ENCODE peak calls at places on chromosomes 5 and 9, in six cellular contexts. N is neural progenitor cell, V is HCT116, F is SK-N-SH, J is GM23248, E is MM.1S. I is an unnamed sample.

GRCh38 chr9:92270511-92270910 is 23.0 kb downstream of the IARS1 start:
- DNase-seq in F (no peak), J (no peak), E (no peak), N (no peak), V (no peak), I (no peak)

GRCh38 chr9:115938479-115938878 is 215.1 kb upstream of the PAPPA start:
- DNase-seq in N (no peak), F (no peak), V (no peak), J (no peak), E (no peak), I (no peak)

GRCh38 chr9:109574061-109574882 is 76.2 kb upstream of the PTPN3 start:
- DNase-seq in V (peak), E (peak), F (peak), J (peak), N (peak), I (peak)

GRCh38 chr9:137350696-137351584 is 48.9 kb upstream of the NRARP start:
- DNase-seq in N (no peak), E (no peak), F (no peak), J (no peak), V (no peak), I (peak)

GRCh38 chr5:95317687-95318086 is 32.8 kb upstream of the MCTP1 start:
- DNase-seq in F (no peak), J (no peak), V (no peak), E (no peak), N (no peak), I (no peak)

GRCh38 chr9:13267743-13268142 is 11.7 kb downstream of the MPDZ start:
- DNase-seq in F (no peak), N (no peak), J (peak), E (no peak), V (no peak), I (peak)

GRCh38 chr5:102867999-102868662 is 113.0 kb downstream of the PAM start:
- DNase-seq in V (no peak), J (peak), N (no peak), E (no peak), F (no peak), I (no peak)

GRCh38 chr5:43839218-43839617 is 236.2 kb downstream of the NNT start:
- DNase-seq in F (no peak), N (no peak), E (no peak), V (no peak), J (peak), I (peak)

GRCh38 chr9:88237454-88238280 is 99.4 kb upstream of the SPATA31C2 start:
- DNase-seq in N (no peak), F (no peak), J (no peak), V (no peak), E (no peak), I (no peak)

GRCh38 chr5:104598285-104598684 is 1035.7 kb upstream of the NUDT12 start:
- DNase-seq in V (no peak), E (no peak), J (no peak), F (no peak), N (no peak), I (no peak)

GRCh38 chr5:112757468-112758208 is 20.0 kb downstream of the APC start:
- DNase-seq in N (peak), F (peak), V (peak), E (peak), J (peak), I (peak)

GRCh38 chr9:36192196-36192595 is 1.5 kb downstream of the CLTA start:
- DNase-seq in V (no peak), F (no peak), N (peak), E (no peak), J (peak), I (peak)

GRCh38 chr9:126722252-126722921 is 82.5 kb upstream of the ZBTB43 start:
- DNase-seq in E (peak), J (peak), F (peak), V (peak), N (peak), I (peak)

GRCh38 chr5:152688561-152689274 is 283.6 kb upstream of the NMUR2 start:
- DNase-seq in V (no peak), F (no peak), E (no peak), N (no peak), J (peak), I (peak)

GRCh38 chr5:93891491-93892480 is 150.4 kb upstream of the POU5F2 start:
- DNase-seq in N (peak), E (no peak), J (no peak), F (no peak), V (no peak), I (no peak)

GRCh38 chr5:64487283-64487682 is 18.5 kb upstream of the RGS7BP start:
- DNase-seq in V (no peak), J (no peak), E (no peak), F (no peak), N (no peak), I (peak)

GRCh38 chr5:142737169-142737568 is 33.0 kb upstream of the ARHGAP26 start:
- DNase-seq in E (no peak), J (no peak), F (no peak), N (no peak), V (no peak), I (no peak)

GRCh38 chr5:137395011-137395755 is 103.9 kb downstream of the SPOCK1 start:
- DNase-seq in J (peak), V (no peak), E (no peak), N (no peak), F (peak), I (peak)

GRCh38 chr5:132775439-132776076 is 1.5 kb downstream of the SEPTIN8 start:
- DNase-seq in V (no peak), J (peak), N (peak), F (no peak), E (no peak), I (no peak)

GRCh38 chr5:135895474-135896006 is at the start of gene IL9:
- DNase-seq in F (no peak), V (no peak), E (no peak), J (no peak), N (no peak), I (peak)

GRCh38 chr5:16550316-16550952 is 66.4 kb downstream of the RETREG1 start:
- DNase-seq in N (peak), V (peak), F (peak), J (peak), E (peak), I (peak)

GRCh38 chr5:115898656-115899055 is 56.9 kb downstream of the AP3S1 start:
- DNase-seq in V (no peak), J (no peak), N (no peak), E (no peak), F (no peak), I (peak)

GRCh38 chr5:76310208-76310607 is 92.9 kb upstream of the IQGAP2 start:
- DNase-seq in V (no peak), E (no peak), N (no peak), F (no peak), J (no peak), I (no peak)

GRCh38 chr5:145887976-145888574 is 15.3 kb upstream of the GRXCR2 start:
- DNase-seq in J (peak), F (peak), V (peak), N (peak), E (no peak), I (peak)

DNA sequence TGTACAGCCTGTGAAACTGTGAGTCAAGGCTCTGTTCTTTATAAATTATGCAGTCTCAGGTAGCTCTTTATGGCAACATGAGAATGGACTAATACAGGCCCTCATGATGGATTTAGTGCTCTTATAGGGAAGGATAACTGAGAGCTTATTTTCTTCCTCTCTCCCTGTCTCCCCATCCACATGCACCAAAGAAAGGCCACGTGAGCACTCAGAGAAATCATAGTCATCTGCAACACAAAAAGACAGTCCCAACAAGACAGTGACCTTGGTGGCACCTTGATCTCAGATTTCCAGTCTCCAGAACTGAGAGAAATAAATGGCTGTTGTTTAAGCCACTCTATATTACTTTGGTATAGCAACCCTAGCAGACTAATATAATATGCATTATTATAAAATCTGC is 2133.6 kb upstream of the ACO1 start:
- DNase-seq in J (no peak), E (no peak), F (no peak), V (no peak), N (no peak), I (no peak)
- H2AFZ ChIP-seq in J (no peak), E (no peak), F (no peak), V (no peak), N (no peak), I (no peak)

GRCh38 chr5:111107371-111107770 is 15.2 kb downstream of the WDR36 start:
- DNase-seq in F (no peak), J (no peak), E (no peak), N (no peak), V (no peak), I (no peak)
- TF ChIP-seq EZH2phosphoT487 in F (no peak), J (no peak), E (no peak), N (no peak), V (no peak), I (no peak)

DNA sequence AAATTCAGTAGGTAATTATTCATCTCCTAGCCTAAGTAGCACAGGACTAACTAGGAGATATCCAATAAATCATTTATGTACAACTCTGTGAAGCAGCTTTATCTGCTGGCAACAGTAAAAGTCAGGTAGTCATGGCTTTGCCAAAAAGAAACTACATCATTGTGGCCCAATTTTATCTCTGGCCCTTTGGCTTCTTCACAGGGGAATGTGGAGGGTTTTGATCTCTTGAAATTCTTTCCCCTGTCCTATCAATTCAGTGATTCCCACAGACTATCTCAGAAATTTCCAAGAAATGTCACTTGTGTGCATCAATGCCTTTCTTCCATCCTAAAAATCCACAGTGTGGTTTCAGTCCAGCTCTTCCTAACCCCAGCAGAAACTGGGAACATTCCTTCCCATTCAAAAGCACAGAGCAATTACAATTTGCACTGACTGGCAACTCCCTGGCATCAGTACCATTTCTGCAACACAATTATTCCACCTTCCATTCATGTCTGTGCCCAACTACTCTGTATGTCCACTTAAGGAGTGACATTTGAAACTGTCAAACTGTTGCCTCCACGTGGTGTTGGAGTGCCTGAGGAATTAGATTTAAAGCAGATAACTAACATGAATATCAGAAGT is 6.6 kb downstream of the CDC14B start:
- DNase-seq in N (no peak), V (no peak), E (no peak), J (no peak), F (no peak), I (no peak)
- H3K9ac ChIP-seq in N (no peak), V (no peak), E (no peak), J (peak), F (no peak), I (no peak)

DNA sequence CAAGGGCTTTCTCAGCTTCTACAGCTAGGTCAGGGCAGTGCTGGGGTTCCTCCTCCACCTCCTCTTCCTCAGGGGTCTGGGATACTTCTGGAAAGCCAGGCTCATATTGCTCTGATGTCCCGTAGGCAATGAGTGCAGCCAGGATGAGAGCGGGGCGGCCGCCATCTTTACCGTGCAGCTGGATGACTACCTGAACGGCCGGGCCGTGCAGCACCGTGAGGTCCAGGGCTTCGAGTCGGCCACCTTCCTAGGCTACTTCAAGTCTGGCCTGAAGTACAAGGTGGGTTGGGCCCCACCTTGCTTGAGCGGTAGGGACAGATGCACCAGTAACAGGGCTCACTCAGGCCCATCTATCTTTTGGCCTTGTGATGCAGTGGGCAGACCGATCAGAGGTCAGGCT is 34.8 kb downstream of the GSN start:
- DNase-seq in N (no peak), F (no peak), V (no peak), J (no peak), E (no peak), I (no peak)
- H2AFZ ChIP-seq in N (no peak), F (no peak), V (no peak), J (no peak), E (no peak), I (no peak)

GRCh38 chr9:93292288-93292615 is 108.3 kb downstream of the WNK2 start:
- DNase-seq in N (no peak), F (no peak), J (no peak), V (no peak), E (no peak), I (no peak)

GRCh38 chr9:93292664-93293328 is 108.9 kb downstream of the WNK2 start:
- DNase-seq in E (no peak), J (no peak), F (no peak), N (no peak), V (no peak), I (no peak)

GRCh38 chr9:93295031-93295430 is 111.1 kb downstream of the WNK2 start:
- DNase-seq in J (peak), F (peak), N (no peak), V (no peak), E (no peak), I (no peak)

GRCh38 chr9:93295456-93296076 is 111.6 kb downstream of the WNK2 start:
- DNase-seq in N (no peak), J (no peak), F (peak), V (no peak), E (no peak), I (no peak)

DNA sequence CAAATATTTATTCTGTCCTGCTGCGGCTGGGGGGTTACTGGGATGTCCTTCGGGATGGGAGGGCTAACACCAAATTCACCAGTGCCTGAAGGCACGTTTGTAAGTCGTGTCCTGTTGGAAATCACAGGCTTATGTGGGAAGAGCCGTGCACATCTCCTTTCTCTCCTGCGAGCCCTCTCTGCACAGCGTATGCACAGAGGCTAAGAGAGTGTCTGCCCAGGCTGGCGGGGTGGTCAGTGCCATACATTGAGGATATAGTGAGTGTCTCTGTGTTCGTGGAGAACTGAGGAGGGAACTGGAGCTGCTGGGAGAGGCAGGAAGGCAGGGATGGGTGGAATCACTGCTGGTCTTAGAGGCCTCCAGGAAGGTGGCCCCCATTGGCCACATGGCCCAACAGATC is 110.1 kb downstream of the WNK2 start:
- DNase-seq in E (no peak), N (no peak), J (no peak), V (no peak), F (peak), I (no peak)
- TF ChIP-seq EZH2phosphoT487 in E (no peak), N (no peak), J (no peak), V (no peak), F (no peak), I (no peak)

GRCh38 chr5:127865273-127865672 is 162.1 kb downstream of the CCDC192 start:
- DNase-seq in N (no peak), J (no peak), V (no peak), F (no peak), E (no peak), I (no peak)

GRCh38 chr5:127863610-127864395 is 160.6 kb downstream of the CCDC192 start:
- DNase-seq in J (no peak), E (no peak), V (no peak), F (no peak), N (no peak), I (peak)

GRCh38 chr5:127867006-127867788 is 164.0 kb downstream of the CCDC192 start:
- DNase-seq in E (no peak), F (no peak), V (no peak), N (no peak), J (no peak), I (no peak)

GRCh38 chr5:127864511-127864910 is 161.3 kb downstream of the CCDC192 start:
- DNase-seq in N (no peak), E (no peak), F (no peak), J (no peak), V (no peak), I (no peak)

GRCh38 chr5:127863161-127863560 is 160.0 kb downstream of the CCDC192 start:
- DNase-seq in E (no peak), N (no peak), J (no peak), F (no peak), V (no peak), I (peak)
- H3K9ac ChIP-seq in E (no peak), N (no peak), J (no peak), F (no peak), V (no peak), I (no peak)

DNA sequence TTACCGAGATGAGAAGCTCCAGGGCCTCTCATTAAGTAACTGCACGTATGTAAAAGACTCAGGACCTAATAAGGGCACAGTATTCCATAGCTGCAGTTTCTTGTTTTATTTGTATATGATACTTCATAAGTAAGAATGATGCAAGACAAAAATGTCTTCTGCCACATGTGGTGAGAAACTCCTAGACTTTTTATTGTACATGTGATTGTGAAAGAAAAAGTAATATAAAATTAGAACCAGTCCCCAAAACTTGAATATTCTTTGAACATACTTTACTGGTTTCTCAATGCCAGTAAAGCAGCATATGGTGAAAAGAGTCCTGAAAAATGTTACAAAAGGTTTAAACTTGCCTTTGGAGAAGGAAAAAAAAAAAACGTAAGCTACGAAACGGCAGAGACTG is 110.0 kb upstream of the OTULINL start:
- DNase-seq in J (no peak), V (no peak), N (no peak), F (no peak), E (no peak), I (no peak)
- H2AFZ ChIP-seq in J (no peak), V (no peak), N (no peak), F (no peak), E (no peak), I (no peak)

DNA sequence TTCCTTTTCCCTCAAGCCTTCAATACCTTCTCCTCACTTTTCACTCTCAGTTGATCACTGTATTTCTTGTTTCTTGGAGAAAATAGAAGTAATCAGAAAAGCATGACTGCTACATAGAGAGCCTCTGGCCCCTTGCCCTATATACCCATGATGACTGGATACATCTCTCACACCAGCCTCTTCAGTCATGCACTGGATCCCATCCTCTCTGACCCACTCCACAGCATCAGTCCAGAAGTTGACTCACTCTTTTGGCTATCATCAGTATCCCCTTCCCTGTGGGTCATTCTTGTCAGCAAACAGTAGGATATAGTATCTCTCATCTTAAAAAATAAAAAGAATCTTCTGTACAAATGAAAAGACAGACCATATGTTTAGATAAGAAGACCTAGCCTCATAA is 32.9 kb downstream of the PTCD2 start:
- DNase-seq in F (no peak), N (no peak), J (peak), V (no peak), E (no peak), I (peak)
- TF ChIP-seq EZH2phosphoT487 in F (no peak), N (no peak), J (no peak), V (no peak), E (no peak), I (no peak)

I was measured in PC-3.